ENCODE peak calls at places on chromosomes 4 and X, in four cellular contexts. H is retina, M is kidney tubule cell, G is testis. I is an unnamed sample.

GRCh38 chrX:17072726-17073125 is 126.3 kb downstream of the REPS2 start:
- DNase-seq in H (no peak), M (no peak), G (peak; percentile 34), I (no peak)

GRCh38 chr4:112251044-112251632 is 19.6 kb downstream of the AP1AR start:
- DNase-seq in H (no peak), M (peak; percentile 47), G (no peak), I (no peak)

GRCh38 chr4:72302981-72303704 is 265.9 kb downstream of the ADAMTS3 start:
- DNase-seq in H (peak; percentile 67), M (peak; percentile 56), G (peak; percentile 48), I (no peak)

GRCh38 chr4:3492741-3493719 is 29.9 kb downstream of the DOK7 start:
- DNase-seq in H (no peak), M (no peak), G (no peak), I (no peak)

GRCh38 chr4:12324965-12325364 is 896.3 kb upstream of the HS3ST1 start:
- DNase-seq in H (no peak), M (no peak), G (no peak), I (no peak)

GRCh38 chr4:138243369-138243768 is 1.2 kb upstream of the SLC7A11 start:
- DNase-seq in H (no peak), M (peak; percentile 48), G (no peak), I (no peak)

GRCh38 chr4:38760915-38761314 is 21.9 kb downstream of the TLR10 start:
- DNase-seq in H (no peak), M (no peak), G (no peak), I (no peak)

GRCh38 chrX:107470971-107471370 is 21.5 kb downstream of the FRMPD3 start:
- DNase-seq in H (no peak), M (no peak), G (no peak), I (no peak)

GRCh38 chr4:62119195-62119594 is 919.1 kb downstream of the ADGRL3 start:
- DNase-seq in H (no peak), M (no peak), G (no peak), I (no peak)

GRCh38 chr4:88674989-88675388 is 22.6 kb downstream of the NAP1L5 start:
- DNase-seq in H (no peak), M (peak; percentile 19), G (no peak), I (no peak)

GRCh38 chrX:72271812-72272211 is 5.2 kb downstream of the RPS4X start:
- DNase-seq in H (no peak), M (no peak), G (no peak), I (no peak)

GRCh38 chrX:23373129-23373804 is 38.6 kb downstream of the PTCHD1 start:
- DNase-seq in H (no peak), M (peak; percentile 91), G (no peak), I (no peak)

GRCh38 chrX:97841544-97842179 is 958.0 kb downstream of the RPA4 start:
- DNase-seq in H (no peak), M (no peak), G (no peak), I (no peak)

GRCh38 chr4:7581477-7581876 is 146.7 kb upstream of the PSAPL1 start:
- DNase-seq in H (no peak), M (no peak), G (peak; percentile 57), I (no peak)

GRCh38 chr4:120918788-120919187 is 3.7 kb downstream of the PRDM5 start:
- DNase-seq in H (no peak), M (no peak), G (peak; percentile 24), I (no peak)

GRCh38 chr4:7326693-7327340 is 107.9 kb downstream of the PSAPL1 start:
- DNase-seq in H (no peak), M (no peak), G (no peak), I (no peak)

GRCh38 chr4:88822034-88822433 is 124.4 kb upstream of the NAP1L5 start:
- DNase-seq in H (no peak), M (no peak), G (no peak), I (no peak)

GRCh38 chrX:24610540-24610939 is 36.6 kb downstream of the PCYT1B start:
- DNase-seq in H (no peak), M (no peak), G (no peak), I (no peak)

GRCh38 chr4:168361365-168362024 is 42.9 kb upstream of the DDX60 start:
- DNase-seq in H (no peak), M (no peak), G (no peak), I (no peak)

GRCh38 chrX:15269618-15270521 is at the start of gene ASB9:
- DNase-seq in H (peak; percentile 12), M (peak; percentile 96), G (peak; percentile 75), I (no peak)

GRCh38 chr4:122309988-122310626 is 68.7 kb upstream of the ADAD1 start:
- DNase-seq in H (no peak), M (peak; percentile 16), G (no peak), I (no peak)

GRCh38 chrX:37883196-37883595 is 35.8 kb upstream of the DYNLT3 start:
- DNase-seq in H (no peak), M (peak; percentile 42), G (no peak), I (no peak)

GRCh38 chrX:6909396-6909795 is 238.1 kb upstream of the STS start:
- DNase-seq in H (no peak), M (no peak), G (no peak), I (no peak)

GRCh38 chr4:153151535-153152452 is 52.4 kb upstream of the TRIM2 start:
- DNase-seq in H (peak; percentile 90), M (peak; percentile 90), G (peak; percentile 58), I (no peak)